ENCODE peak calls at places on chromosomes 12 and 14, in ten cellular contexts. One of them, this sample, is unnamed.

GRCh38 chr14:59919582-59920377 is at the start of gene LRRC9:
- DNase-seq in heart left ventricle: no peak
- DNase-seq in osteoblast: no peak
- DNase-seq in lower leg skin: peak; percentile 82
- DNase-seq in fibroblast of mammary gland: no peak
- DNase-seq in neural progenitor cell: peak; percentile 97
- DNase-seq in tibial nerve: no peak
- DNase-seq in IMR-90: no peak
- DNase-seq in GM23338: peak; percentile 97
- DNase-seq in ovary: peak; percentile 26
- DNase-seq in this sample: no peak

GRCh38 chr12:54759751-54760150 is 94.6 kb upstream of the MUCL1 start:
- DNase-seq in osteoblast: peak; percentile 52
- DNase-seq in neural progenitor cell: peak; percentile 82
- DNase-seq in IMR-90: peak; percentile 6
- DNase-seq in GM23338: peak; percentile 87
- DNase-seq in lower leg skin: no peak
- DNase-seq in ovary: no peak
- DNase-seq in heart left ventricle: no peak
- DNase-seq in tibial nerve: no peak
- DNase-seq in fibroblast of mammary gland: peak; percentile 36
- DNase-seq in this sample: no peak

GRCh38 chr12:96472384-96472783 is 17.0 kb upstream of the CFAP54 start:
- DNase-seq in osteoblast: no peak
- DNase-seq in ovary: no peak
- DNase-seq in GM23338: no peak
- DNase-seq in heart left ventricle: no peak
- DNase-seq in tibial nerve: no peak
- DNase-seq in neural progenitor cell: no peak
- DNase-seq in lower leg skin: no peak
- DNase-seq in IMR-90: no peak
- DNase-seq in fibroblast of mammary gland: peak; percentile 71
- DNase-seq in this sample: no peak

GRCh38 chr12:11134300-11134699 is at the start of gene TAS2R30:
- DNase-seq in neural progenitor cell: no peak
- DNase-seq in tibial nerve: no peak
- DNase-seq in lower leg skin: no peak
- DNase-seq in heart left ventricle: no peak
- DNase-seq in ovary: no peak
- DNase-seq in fibroblast of mammary gland: peak; percentile 10
- DNase-seq in IMR-90: no peak
- DNase-seq in osteoblast: no peak
- DNase-seq in GM23338: no peak
- DNase-seq in this sample: no peak

GRCh38 chr12:27013606-27014084 is 539 bp downstream of the TM7SF3 start:
- DNase-seq in heart left ventricle: no peak
- DNase-seq in tibial nerve: no peak
- DNase-seq in GM23338: peak; percentile 20
- DNase-seq in IMR-90: peak; percentile 47
- DNase-seq in osteoblast: peak; percentile 58
- DNase-seq in lower leg skin: peak; percentile 92
- DNase-seq in neural progenitor cell: peak; percentile 41
- DNase-seq in ovary: no peak
- DNase-seq in fibroblast of mammary gland: peak; percentile 47
- DNase-seq in this sample: no peak

GRCh38 chr14:72665259-72665658 is 228.6 kb downstream of the DPF3 start:
- DNase-seq in lower leg skin: no peak
- DNase-seq in neural progenitor cell: no peak
- DNase-seq in IMR-90: peak; percentile 100
- DNase-seq in osteoblast: peak; percentile 86
- DNase-seq in heart left ventricle: no peak
- DNase-seq in GM23338: no peak
- DNase-seq in fibroblast of mammary gland: peak; percentile 99
- DNase-seq in tibial nerve: no peak
- DNase-seq in ovary: no peak
- DNase-seq in this sample: peak; percentile 98

GRCh38 chr14:76773188-76773885 is 12.1 kb downstream of the VASH1 start:
- DNase-seq in heart left ventricle: peak; percentile 76
- DNase-seq in ovary: peak; percentile 72
- DNase-seq in neural progenitor cell: no peak
- DNase-seq in GM23338: no peak
- DNase-seq in IMR-90: peak; percentile 82
- DNase-seq in osteoblast: peak; percentile 98
- DNase-seq in lower leg skin: peak; percentile 87
- DNase-seq in tibial nerve: no peak
- DNase-seq in fibroblast of mammary gland: peak; percentile 89
- DNase-seq in this sample: peak; percentile 43

GRCh38 chr12:123788541-123788940 is 26.4 kb downstream of the DNAH10 start:
- DNase-seq in heart left ventricle: no peak
- DNase-seq in neural progenitor cell: no peak
- DNase-seq in GM23338: no peak
- DNase-seq in fibroblast of mammary gland: no peak
- DNase-seq in ovary: no peak
- DNase-seq in IMR-90: no peak
- DNase-seq in tibial nerve: no peak
- DNase-seq in lower leg skin: peak; percentile 74
- DNase-seq in osteoblast: no peak
- DNase-seq in this sample: no peak

GRCh38 chr12:97267803-97268202 is 194.8 kb upstream of the RMST start:
- DNase-seq in ovary: no peak
- DNase-seq in tibial nerve: no peak
- DNase-seq in lower leg skin: no peak
- DNase-seq in GM23338: peak; percentile 60
- DNase-seq in neural progenitor cell: no peak
- DNase-seq in fibroblast of mammary gland: no peak
- DNase-seq in IMR-90: no peak
- DNase-seq in heart left ventricle: no peak
- DNase-seq in osteoblast: no peak
- DNase-seq in this sample: no peak

GRCh38 chr14:104726600-104727451 is 2.8 kb downstream of the ADSS1 start:
- DNase-seq in osteoblast: peak; percentile 92
- DNase-seq in IMR-90: no peak
- DNase-seq in heart left ventricle: no peak
- DNase-seq in tibial nerve: no peak
- DNase-seq in GM23338: peak; percentile 42
- DNase-seq in fibroblast of mammary gland: no peak
- DNase-seq in ovary: no peak
- DNase-seq in lower leg skin: no peak
- DNase-seq in neural progenitor cell: no peak
- DNase-seq in this sample: no peak

GRCh38 chr14:61438497-61438859 is 117.1 kb downstream of the PRKCH start:
- DNase-seq in lower leg skin: no peak
- DNase-seq in tibial nerve: no peak
- DNase-seq in GM23338: no peak
- DNase-seq in IMR-90: no peak
- DNase-seq in neural progenitor cell: no peak
- DNase-seq in osteoblast: no peak
- DNase-seq in fibroblast of mammary gland: no peak
- DNase-seq in heart left ventricle: no peak
- DNase-seq in ovary: no peak
- DNase-seq in this sample: no peak

GRCh38 chr12:66103011-66103913 is 27.3 kb downstream of the LLPH start:
- DNase-seq in ovary: no peak
- DNase-seq in lower leg skin: no peak
- DNase-seq in fibroblast of mammary gland: no peak
- DNase-seq in neural progenitor cell: peak; percentile 11
- DNase-seq in tibial nerve: no peak
- DNase-seq in heart left ventricle: no peak
- DNase-seq in osteoblast: no peak
- DNase-seq in IMR-90: peak; percentile 31
- DNase-seq in GM23338: peak; percentile 65
- DNase-seq in this sample: no peak

GRCh38 chr12:124913474-124914391 is 717 bp downstream of the UBC start:
- DNase-seq in ovary: peak; percentile 74
- DNase-seq in IMR-90: peak; percentile 68
- DNase-seq in tibial nerve: peak; percentile 80
- DNase-seq in GM23338: peak; percentile 93
- DNase-seq in neural progenitor cell: peak; percentile 90
- DNase-seq in fibroblast of mammary gland: peak; percentile 71
- DNase-seq in heart left ventricle: peak; percentile 85
- DNase-seq in osteoblast: no peak
- DNase-seq in lower leg skin: peak; percentile 97
- DNase-seq in this sample: no peak

GRCh38 chr12:107442593-107442992 is 243.0 kb upstream of the PWP1 start:
- DNase-seq in neural progenitor cell: peak; percentile 20
- DNase-seq in heart left ventricle: no peak
- DNase-seq in GM23338: no peak
- DNase-seq in ovary: no peak
- DNase-seq in fibroblast of mammary gland: no peak
- DNase-seq in lower leg skin: no peak
- DNase-seq in IMR-90: peak; percentile 27
- DNase-seq in tibial nerve: no peak
- DNase-seq in osteoblast: no peak
- DNase-seq in this sample: no peak
- H3K4me3 ChIP-seq in neural progenitor cell: no peak overlapping the region
- H3K4me3 ChIP-seq in heart left ventricle: no peak overlapping the region
- H3K4me3 ChIP-seq in GM23338: no peak overlapping the region
- H3K4me3 ChIP-seq in ovary: no peak overlapping the region
- H3K4me3 ChIP-seq in fibroblast of mammary gland: no peak overlapping the region
- H3K4me3 ChIP-seq in lower leg skin: no peak overlapping the region
- H3K4me3 ChIP-seq in IMR-90: no peak overlapping the region
- H3K4me3 ChIP-seq in tibial nerve: no peak overlapping the region
- H3K4me3 ChIP-seq in osteoblast: peak overlapping the region; percentile 64
- H3K4me3 ChIP-seq in this sample: no peak overlapping the region

GRCh38 chr14:22556990-22557623 is 31.9 kb downstream of the DAD1 start:
- DNase-seq in neural progenitor cell: peak; percentile 91
- DNase-seq in heart left ventricle: peak; percentile 82
- DNase-seq in ovary: peak; percentile 88
- DNase-seq in fibroblast of mammary gland: peak; percentile 67
- DNase-seq in GM23338: peak; percentile 91
- DNase-seq in osteoblast: peak; percentile 97
- DNase-seq in tibial nerve: peak; percentile 53
- DNase-seq in IMR-90: peak; percentile 64
- DNase-seq in lower leg skin: peak; percentile 96
- DNase-seq in this sample: no peak

GRCh38 chr14:22555573-22556011 is 33.4 kb downstream of the DAD1 start:
- DNase-seq in tibial nerve: no peak
- DNase-seq in fibroblast of mammary gland: peak; percentile 29
- DNase-seq in lower leg skin: no peak
- DNase-seq in IMR-90: peak; percentile 52
- DNase-seq in heart left ventricle: no peak
- DNase-seq in neural progenitor cell: no peak
- DNase-seq in osteoblast: peak; percentile 57
- DNase-seq in GM23338: no peak
- DNase-seq in ovary: no peak
- DNase-seq in this sample: no peak

GRCh38 chr14:22554706-22555572 is 34.1 kb downstream of the DAD1 start:
- DNase-seq in ovary: no peak
- DNase-seq in heart left ventricle: no peak
- DNase-seq in lower leg skin: no peak
- DNase-seq in osteoblast: no peak
- DNase-seq in tibial nerve: no peak
- DNase-seq in IMR-90: no peak
- DNase-seq in fibroblast of mammary gland: no peak
- DNase-seq in GM23338: no peak
- DNase-seq in neural progenitor cell: no peak
- DNase-seq in this sample: no peak

GRCh38 chr14:22557846-22558220 is 31.2 kb downstream of the DAD1 start:
- DNase-seq in lower leg skin: no peak
- DNase-seq in tibial nerve: no peak
- DNase-seq in osteoblast: no peak
- DNase-seq in heart left ventricle: no peak
- DNase-seq in neural progenitor cell: no peak
- DNase-seq in ovary: no peak
- DNase-seq in GM23338: no peak
- DNase-seq in fibroblast of mammary gland: no peak
- DNase-seq in IMR-90: no peak
- DNase-seq in this sample: no peak

GRCh38 chr14:22556021-22556989 is 32.7 kb downstream of the DAD1 start:
- DNase-seq in ovary: peak; percentile 23
- DNase-seq in fibroblast of mammary gland: peak; percentile 55
- DNase-seq in IMR-90: peak; percentile 89
- DNase-seq in tibial nerve: no peak
- DNase-seq in heart left ventricle: peak; percentile 48
- DNase-seq in osteoblast: peak; percentile 47
- DNase-seq in lower leg skin: peak; percentile 94
- DNase-seq in neural progenitor cell: no peak
- DNase-seq in GM23338: peak; percentile 29
- DNase-seq in this sample: peak; percentile 83
- H3K4me3 ChIP-seq in ovary: no peak overlapping the region
- H3K4me3 ChIP-seq in fibroblast of mammary gland: no peak overlapping the region
- H3K4me3 ChIP-seq in IMR-90: no peak overlapping the region
- H3K4me3 ChIP-seq in tibial nerve: no peak overlapping the region
- H3K4me3 ChIP-seq in heart left ventricle: no peak overlapping the region
- H3K4me3 ChIP-seq in osteoblast: peak overlapping the region; percentile 56
- H3K4me3 ChIP-seq in lower leg skin: no peak overlapping the region
- H3K4me3 ChIP-seq in neural progenitor cell: no peak overlapping the region
- H3K4me3 ChIP-seq in GM23338: peak overlapping the region; percentile 54
- H3K4me3 ChIP-seq in this sample: no peak overlapping the region

GRCh38 chr12:48197967-48198618 is 5.0 kb downstream of the OR10AD1 start:
- DNase-seq in GM23338: peak; percentile 99
- DNase-seq in osteoblast: peak; percentile 96
- DNase-seq in lower leg skin: peak; percentile 99
- DNase-seq in heart left ventricle: peak; percentile 98
- DNase-seq in ovary: peak; percentile 96
- DNase-seq in IMR-90: peak; percentile 87
- DNase-seq in fibroblast of mammary gland: peak; percentile 93
- DNase-seq in tibial nerve: peak; percentile 89
- DNase-seq in neural progenitor cell: peak; percentile 97
- DNase-seq in this sample: peak; percentile 83

GRCh38 chr12:48198619-48198973 is 4.5 kb downstream of the OR10AD1 start:
- DNase-seq in tibial nerve: no peak
- DNase-seq in osteoblast: no peak
- DNase-seq in neural progenitor cell: no peak
- DNase-seq in GM23338: peak; percentile 56
- DNase-seq in heart left ventricle: peak; percentile 61
- DNase-seq in IMR-90: no peak
- DNase-seq in lower leg skin: peak; percentile 86
- DNase-seq in ovary: peak; percentile 67
- DNase-seq in fibroblast of mammary gland: no peak
- DNase-seq in this sample: no peak

GRCh38 chr12:48198985-48199384 is 4.1 kb downstream of the OR10AD1 start:
- DNase-seq in lower leg skin: no peak
- DNase-seq in osteoblast: no peak
- DNase-seq in fibroblast of mammary gland: no peak
- DNase-seq in tibial nerve: no peak
- DNase-seq in IMR-90: no peak
- DNase-seq in ovary: no peak
- DNase-seq in heart left ventricle: no peak
- DNase-seq in GM23338: no peak
- DNase-seq in neural progenitor cell: no peak
- DNase-seq in this sample: no peak

GRCh38 chr12:48201091-48201490 is 2.0 kb downstream of the OR10AD1 start:
- DNase-seq in tibial nerve: no peak
- DNase-seq in lower leg skin: no peak
- DNase-seq in GM23338: no peak
- DNase-seq in fibroblast of mammary gland: no peak
- DNase-seq in heart left ventricle: no peak
- DNase-seq in osteoblast: no peak
- DNase-seq in ovary: no peak
- DNase-seq in IMR-90: no peak
- DNase-seq in neural progenitor cell: no peak
- DNase-seq in this sample: no peak

GRCh38 chr12:48199784-48200198 is 3.3 kb downstream of the OR10AD1 start:
- DNase-seq in lower leg skin: no peak
- DNase-seq in GM23338: peak; percentile 21
- DNase-seq in tibial nerve: no peak
- DNase-seq in fibroblast of mammary gland: peak; percentile 31
- DNase-seq in osteoblast: no peak
- DNase-seq in IMR-90: peak; percentile 68
- DNase-seq in neural progenitor cell: no peak
- DNase-seq in ovary: peak; percentile 39
- DNase-seq in heart left ventricle: no peak
- DNase-seq in this sample: no peak
- H3K4me3 ChIP-seq in lower leg skin: no peak overlapping the region
- H3K4me3 ChIP-seq in GM23338: no peak overlapping the region
- H3K4me3 ChIP-seq in tibial nerve: no peak overlapping the region
- H3K4me3 ChIP-seq in fibroblast of mammary gland: no peak overlapping the region
- H3K4me3 ChIP-seq in osteoblast: no peak overlapping the region
- H3K4me3 ChIP-seq in IMR-90: no peak overlapping the region
- H3K4me3 ChIP-seq in neural progenitor cell: no peak overlapping the region
- H3K4me3 ChIP-seq in ovary: no peak overlapping the region
- H3K4me3 ChIP-seq in heart left ventricle: no peak overlapping the region
- H3K4me3 ChIP-seq in this sample: no peak overlapping the region

GRCh38 chr12:119990382-119990874 is 1.4 kb downstream of the BICDL1 start:
- DNase-seq in ovary: no peak
- DNase-seq in lower leg skin: no peak
- DNase-seq in osteoblast: peak; percentile 83
- DNase-seq in neural progenitor cell: peak; percentile 28
- DNase-seq in tibial nerve: no peak
- DNase-seq in IMR-90: no peak
- DNase-seq in GM23338: peak; percentile 19
- DNase-seq in heart left ventricle: no peak
- DNase-seq in fibroblast of mammary gland: no peak
- DNase-seq in this sample: no peak
- H3K4me3 ChIP-seq in ovary: no peak overlapping the region
- H3K4me3 ChIP-seq in lower leg skin: no peak overlapping the region
- H3K4me3 ChIP-seq in osteoblast: no peak overlapping the region
- H3K4me3 ChIP-seq in neural progenitor cell: peak overlapping the region; percentile 57
- H3K4me3 ChIP-seq in tibial nerve: no peak overlapping the region
- H3K4me3 ChIP-seq in IMR-90: no peak overlapping the region
- H3K4me3 ChIP-seq in GM23338: peak overlapping the region; percentile 89
- H3K4me3 ChIP-seq in heart left ventricle: no peak overlapping the region
- H3K4me3 ChIP-seq in fibroblast of mammary gland: no peak overlapping the region
- H3K4me3 ChIP-seq in this sample: peak overlapping the region; percentile 40